ENCODE peak calls at places on chromosome 3, in six cellular contexts. One of them, this sample, is unnamed. For H3K36me3, the result is how much of the 10 kb centered on the place peaks cover.

GRCh38 chr3:70982700-70983140 is 600.8 kb downstream of the FOXP1 start:
- DNase-seq in adrenal gland: peak
- DNase-seq in left ventricle myocardium inferior: no peak
- DNase-seq in tibial nerve: peak
- DNase-seq in thoracic aorta: peak
- DNase-seq in Peyer's patch: no peak
- DNase-seq in this sample: peak

GRCh38 chr3:7607083-7607482 is 746.2 kb downstream of the GRM7 start:
- DNase-seq in tibial nerve: no peak
- DNase-seq in adrenal gland: no peak
- DNase-seq in Peyer's patch: no peak
- DNase-seq in thoracic aorta: no peak
- DNase-seq in left ventricle myocardium inferior: no peak
- DNase-seq in this sample: no peak

GRCh38 chr3:31968927-31969418 is 12.1 kb downstream of the OSBPL10 start:
- DNase-seq in left ventricle myocardium inferior: no peak
- DNase-seq in thoracic aorta: peak
- DNase-seq in tibial nerve: peak
- DNase-seq in Peyer's patch: no peak
- DNase-seq in adrenal gland: no peak
- DNase-seq in this sample: no peak

GRCh38 chr3:42590989-42591756 is 513 bp downstream of the SS18L2 start:
- DNase-seq in adrenal gland: no peak
- DNase-seq in tibial nerve: no peak
- DNase-seq in left ventricle myocardium inferior: no peak
- DNase-seq in thoracic aorta: no peak
- DNase-seq in Peyer's patch: peak
- DNase-seq in this sample: no peak

GRCh38 chr3:183912895-183913579 is 28.4 kb upstream of the PARL start:
- DNase-seq in tibial nerve: no peak
- DNase-seq in adrenal gland: no peak
- DNase-seq in left ventricle myocardium inferior: no peak
- DNase-seq in Peyer's patch: no peak
- DNase-seq in thoracic aorta: no peak
- DNase-seq in this sample: no peak

GRCh38 chr3:194488007-194488742 is 1.4 kb upstream of the ATP13A3 start:
- DNase-seq in Peyer's patch: no peak
- DNase-seq in tibial nerve: no peak
- DNase-seq in adrenal gland: no peak
- DNase-seq in thoracic aorta: no peak
- DNase-seq in left ventricle myocardium inferior: no peak
- DNase-seq in this sample: peak

GRCh38 chr3:100107227-100107626 is 7.1 kb downstream of the FILIP1L start:
- DNase-seq in adrenal gland: no peak
- DNase-seq in Peyer's patch: no peak
- DNase-seq in left ventricle myocardium inferior: no peak
- DNase-seq in tibial nerve: no peak
- DNase-seq in thoracic aorta: no peak
- DNase-seq in this sample: no peak

GRCh38 chr3:31421280-31422048 is 111.3 kb upstream of the STT3B start:
- DNase-seq in left ventricle myocardium inferior: no peak
- DNase-seq in adrenal gland: no peak
- DNase-seq in Peyer's patch: no peak
- DNase-seq in thoracic aorta: no peak
- DNase-seq in tibial nerve: no peak
- DNase-seq in this sample: no peak

GRCh38 chr3:107574650-107575049 is 51.9 kb downstream of the BBX start:
- DNase-seq in Peyer's patch: no peak
- DNase-seq in tibial nerve: no peak
- DNase-seq in thoracic aorta: no peak
- DNase-seq in left ventricle myocardium inferior: no peak
- DNase-seq in adrenal gland: no peak
- DNase-seq in this sample: peak

GRCh38 chr3:151483961-151484360 is 23.1 kb upstream of the IGSF10 start:
- DNase-seq in adrenal gland: no peak
- DNase-seq in tibial nerve: no peak
- DNase-seq in left ventricle myocardium inferior: no peak
- DNase-seq in Peyer's patch: no peak
- DNase-seq in thoracic aorta: no peak
- DNase-seq in this sample: peak

GRCh38 chr3:19898725-19899124 is 35.3 kb downstream of the EFHB start:
- DNase-seq in Peyer's patch: no peak
- DNase-seq in tibial nerve: no peak
- DNase-seq in thoracic aorta: no peak
- DNase-seq in adrenal gland: no peak
- DNase-seq in left ventricle myocardium inferior: no peak
- DNase-seq in this sample: peak

GRCh38 chr3:184656991-184657669 is 54.7 kb downstream of the MAGEF1 start:
- DNase-seq in thoracic aorta: no peak
- DNase-seq in tibial nerve: no peak
- DNase-seq in adrenal gland: no peak
- DNase-seq in left ventricle myocardium inferior: no peak
- DNase-seq in Peyer's patch: no peak
- DNase-seq in this sample: no peak

GRCh38 chr3:59605944-59606534 is 556.2 kb upstream of the CFAP20DC start:
- DNase-seq in adrenal gland: no peak
- DNase-seq in Peyer's patch: no peak
- DNase-seq in thoracic aorta: no peak
- DNase-seq in tibial nerve: no peak
- DNase-seq in left ventricle myocardium inferior: no peak
- DNase-seq in this sample: peak

GRCh38 chr3:167872941-167873340 is 137.4 kb downstream of the SERPINI1 start:
- DNase-seq in adrenal gland: no peak
- DNase-seq in Peyer's patch: no peak
- DNase-seq in thoracic aorta: no peak
- DNase-seq in tibial nerve: no peak
- DNase-seq in left ventricle myocardium inferior: no peak
- DNase-seq in this sample: no peak

GRCh38 chr3:119148493-119149180 is 2.7 kb downstream of the TEX55 start:
- DNase-seq in left ventricle myocardium inferior: no peak
- DNase-seq in adrenal gland: no peak
- DNase-seq in Peyer's patch: no peak
- DNase-seq in tibial nerve: no peak
- DNase-seq in thoracic aorta: no peak
- DNase-seq in this sample: no peak

GRCh38 chr3:11514191-11514770 is 129.4 kb downstream of the VGLL4 start:
- DNase-seq in adrenal gland: peak
- DNase-seq in left ventricle myocardium inferior: peak
- DNase-seq in tibial nerve: no peak
- DNase-seq in thoracic aorta: peak
- DNase-seq in Peyer's patch: no peak
- DNase-seq in this sample: no peak

GRCh38 chr3:57971975-57972374 is 36.2 kb upstream of the FLNB start:
- DNase-seq in thoracic aorta: no peak
- DNase-seq in tibial nerve: no peak
- DNase-seq in left ventricle myocardium inferior: no peak
- DNase-seq in Peyer's patch: peak
- DNase-seq in adrenal gland: no peak
- DNase-seq in this sample: no peak

GRCh38 chr3:126528800-126529541 is 5.0 kb downstream of the CHST13 start:
- DNase-seq in thoracic aorta: no peak
- DNase-seq in tibial nerve: no peak
- DNase-seq in adrenal gland: no peak
- DNase-seq in Peyer's patch: no peak
- DNase-seq in left ventricle myocardium inferior: peak
- DNase-seq in this sample: peak

GRCh38 chr3:29557186-29557585 is 276.3 kb downstream of the RBMS3 start:
- DNase-seq in left ventricle myocardium inferior: no peak
- DNase-seq in Peyer's patch: no peak
- DNase-seq in adrenal gland: no peak
- DNase-seq in tibial nerve: no peak
- DNase-seq in thoracic aorta: no peak
- DNase-seq in this sample: no peak

GRCh38 chr3:62824965-62825592 is 50.1 kb downstream of the CADPS start:
- DNase-seq in left ventricle myocardium inferior: no peak
- DNase-seq in adrenal gland: no peak
- DNase-seq in Peyer's patch: no peak
- DNase-seq in thoracic aorta: no peak
- DNase-seq in tibial nerve: no peak
- DNase-seq in this sample: no peak

GRCh38 chr3:33642806-33643205 is 75.2 kb downstream of the CLASP2 start:
- DNase-seq in adrenal gland: no peak
- DNase-seq in Peyer's patch: no peak
- DNase-seq in left ventricle myocardium inferior: no peak
- DNase-seq in thoracic aorta: no peak
- DNase-seq in tibial nerve: no peak
- DNase-seq in this sample: no peak

GRCh38 chr3:150293401-150294001 is 114.6 kb upstream of the TSC22D2 start:
- DNase-seq in left ventricle myocardium inferior: no peak
- DNase-seq in tibial nerve: no peak
- DNase-seq in adrenal gland: no peak
- DNase-seq in thoracic aorta: no peak
- DNase-seq in Peyer's patch: no peak
- DNase-seq in this sample: no peak

GRCh38 chr3:10493202-10493589 is 12.2 kb downstream of the ATP2B2 start:
- DNase-seq in tibial nerve: no peak
- DNase-seq in adrenal gland: no peak
- DNase-seq in left ventricle myocardium inferior: no peak
- DNase-seq in Peyer's patch: no peak
- DNase-seq in thoracic aorta: no peak
- DNase-seq in this sample: no peak

GRCh38 chr3:197458179-197458707 is 97.5 kb downstream of the BDH1 start:
- DNase-seq in thoracic aorta: no peak
- DNase-seq in tibial nerve: no peak
- DNase-seq in left ventricle myocardium inferior: no peak
- DNase-seq in Peyer's patch: peak
- DNase-seq in adrenal gland: no peak
- DNase-seq in this sample: no peak

GRCh38 chr3:66416556-66417304 is 84.1 kb downstream of the LRIG1 start:
- DNase-seq in thoracic aorta: no peak
- DNase-seq in adrenal gland: no peak
- DNase-seq in tibial nerve: no peak
- DNase-seq in Peyer's patch: no peak
- DNase-seq in left ventricle myocardium inferior: no peak
- DNase-seq in this sample: no peak

GRCh38 chr3:61924065-61924740 is 362.8 kb downstream of the PTPRG start:
- DNase-seq in thoracic aorta: no peak
- DNase-seq in adrenal gland: peak
- DNase-seq in left ventricle myocardium inferior: peak
- DNase-seq in tibial nerve: no peak
- DNase-seq in Peyer's patch: no peak
- DNase-seq in this sample: no peak

GRCh38 chr3:71641669-71642068 is 58.1 kb upstream of the FOXP1 start:
- DNase-seq in left ventricle myocardium inferior: no peak
- DNase-seq in adrenal gland: no peak
- DNase-seq in Peyer's patch: peak
- DNase-seq in thoracic aorta: no peak
- DNase-seq in tibial nerve: no peak
- DNase-seq in this sample: no peak

GRCh38 chr3:98814799-98815450 is 51.8 kb downstream of the ST3GAL6 start:
- DNase-seq in Peyer's patch: no peak
- DNase-seq in thoracic aorta: no peak
- DNase-seq in tibial nerve: no peak
- DNase-seq in left ventricle myocardium inferior: no peak
- DNase-seq in adrenal gland: no peak
- DNase-seq in this sample: no peak
- H3K36me3 ChIP-seq in Peyer's patch: under half
- H3K36me3 ChIP-seq in thoracic aorta: under half
- H3K36me3 ChIP-seq in tibial nerve: under half
- H3K36me3 ChIP-seq in left ventricle myocardium inferior: half or more
- H3K36me3 ChIP-seq in adrenal gland: under half
- H3K36me3 ChIP-seq in this sample: under half

GRCh38 chr3:162799910-162800309 is 1303.3 kb downstream of the OTOL1 start:
- DNase-seq in Peyer's patch: no peak
- DNase-seq in thoracic aorta: no peak
- DNase-seq in tibial nerve: no peak
- DNase-seq in left ventricle myocardium inferior: no peak
- DNase-seq in adrenal gland: no peak
- DNase-seq in this sample: no peak
- TF ChIP-seq CTCF in Peyer's patch: no peak
- TF ChIP-seq CTCF in thoracic aorta: no peak
- TF ChIP-seq CTCF in tibial nerve: no peak
- TF ChIP-seq CTCF in left ventricle myocardium inferior: no peak
- TF ChIP-seq CTCF in adrenal gland: no peak
- TF ChIP-seq CTCF in this sample: no peak

DNA sequence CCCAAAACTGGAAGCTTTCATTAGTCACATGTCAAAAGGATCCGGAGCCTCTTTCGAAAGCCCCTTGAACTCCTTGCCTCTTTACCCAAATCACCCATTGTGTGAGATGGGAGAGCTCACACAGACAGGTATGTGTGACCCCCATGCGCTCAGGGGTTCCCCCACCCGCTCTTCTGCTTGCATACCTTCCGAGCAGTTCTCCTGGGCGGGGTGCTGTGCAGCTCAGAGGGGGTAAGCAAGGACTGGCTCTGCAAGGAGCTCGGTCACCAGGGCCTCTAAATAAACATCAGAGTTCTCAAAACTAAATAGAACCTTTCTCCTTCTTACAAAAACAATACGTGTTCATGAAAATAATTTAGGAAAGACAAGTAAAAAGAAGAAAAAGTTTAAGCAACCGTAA is 55.7 kb downstream of the PXYLP1 start:
- DNase-seq in left ventricle myocardium inferior: no peak
- DNase-seq in tibial nerve: no peak
- DNase-seq in adrenal gland: no peak
- DNase-seq in thoracic aorta: no peak
- DNase-seq in Peyer's patch: no peak
- DNase-seq in this sample: no peak
- H3K36me3 ChIP-seq in left ventricle myocardium inferior: under half
- H3K36me3 ChIP-seq in tibial nerve: under half
- H3K36me3 ChIP-seq in adrenal gland: under half
- H3K36me3 ChIP-seq in thoracic aorta: under half
- H3K36me3 ChIP-seq in Peyer's patch: under half
- H3K36me3 ChIP-seq in this sample: under half

GRCh38 chr3:188486952-188487351 is 333.0 kb downstream of the LPP start:
- DNase-seq in thoracic aorta: no peak
- DNase-seq in tibial nerve: no peak
- DNase-seq in adrenal gland: no peak
- DNase-seq in Peyer's patch: no peak
- DNase-seq in left ventricle myocardium inferior: no peak
- DNase-seq in this sample: no peak

GRCh38 chr3:188490416-188490815 is 336.5 kb downstream of the LPP start:
- DNase-seq in tibial nerve: no peak
- DNase-seq in Peyer's patch: no peak
- DNase-seq in left ventricle myocardium inferior: no peak
- DNase-seq in adrenal gland: no peak
- DNase-seq in thoracic aorta: no peak
- DNase-seq in this sample: no peak

GRCh38 chr3:188489639-188490405 is 335.9 kb downstream of the LPP start:
- DNase-seq in thoracic aorta: no peak
- DNase-seq in tibial nerve: no peak
- DNase-seq in adrenal gland: no peak
- DNase-seq in left ventricle myocardium inferior: no peak
- DNase-seq in Peyer's patch: no peak
- DNase-seq in this sample: no peak

GRCh38 chr3:188486126-188486525 is 332.2 kb downstream of the LPP start:
- DNase-seq in adrenal gland: no peak
- DNase-seq in thoracic aorta: no peak
- DNase-seq in left ventricle myocardium inferior: no peak
- DNase-seq in Peyer's patch: no peak
- DNase-seq in tibial nerve: no peak
- DNase-seq in this sample: peak

DNA sequence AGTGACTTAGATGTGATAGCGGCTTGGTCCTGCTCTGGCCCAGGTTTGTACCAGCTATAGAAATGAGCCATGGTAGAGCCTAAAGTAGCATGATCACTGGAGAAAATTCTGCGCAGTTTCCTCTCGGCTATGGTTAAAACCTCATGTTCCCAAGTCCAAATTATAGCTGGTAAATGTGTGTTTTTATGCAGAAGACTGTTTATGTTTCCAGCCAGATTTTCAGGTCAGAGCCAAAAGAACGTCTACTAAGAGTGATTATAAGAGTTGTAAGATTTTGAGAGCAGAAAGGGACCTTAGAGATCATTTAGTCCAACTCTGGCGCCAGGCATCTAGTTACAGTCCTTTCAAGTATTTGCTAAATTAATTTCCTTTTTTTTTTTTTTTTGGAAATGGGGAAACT is 333.7 kb downstream of the LPP start:
- DNase-seq in tibial nerve: no peak
- DNase-seq in adrenal gland: no peak
- DNase-seq in thoracic aorta: no peak
- DNase-seq in Peyer's patch: no peak
- DNase-seq in left ventricle myocardium inferior: no peak
- DNase-seq in this sample: no peak
- TF ChIP-seq CTCF in tibial nerve: no peak
- TF ChIP-seq CTCF in adrenal gland: no peak
- TF ChIP-seq CTCF in thoracic aorta: no peak
- TF ChIP-seq CTCF in Peyer's patch: no peak
- TF ChIP-seq CTCF in left ventricle myocardium inferior: no peak
- TF ChIP-seq CTCF in this sample: no peak